ENCODE peak calls at places on chromosome 13, in four cellular contexts. One of them, this sample, is unnamed.

GRCh38 chr13:84607614-84608013 is 725.3 kb upstream of the SLITRK1 start:
- DNase-seq in testis: peak; percentile 30
- DNase-seq in mammary epithelial cell: peak; percentile 70
- DNase-seq in CD8-positive, alpha-beta memory T cell: no peak
- DNase-seq in this sample: peak; percentile 21

GRCh38 chr13:88622362-88622973 is 951.3 kb downstream of the SLITRK5 start:
- DNase-seq in testis: no peak
- DNase-seq in mammary epithelial cell: no peak
- DNase-seq in CD8-positive, alpha-beta memory T cell: peak; percentile 9
- DNase-seq in this sample: no peak

GRCh38 chr13:110921209-110921608 is 6.3 kb upstream of the ANKRD10 start:
- DNase-seq in testis: no peak
- DNase-seq in mammary epithelial cell: no peak
- DNase-seq in CD8-positive, alpha-beta memory T cell: no peak
- DNase-seq in this sample: no peak

GRCh38 chr13:103935117-103935516 is 868.9 kb upstream of the SLC10A2 start:
- DNase-seq in testis: no peak
- DNase-seq in mammary epithelial cell: no peak
- DNase-seq in CD8-positive, alpha-beta memory T cell: no peak
- DNase-seq in this sample: no peak

GRCh38 chr13:110913322-110913721 is 1.5 kb downstream of the ANKRD10 start:
- DNase-seq in testis: no peak
- DNase-seq in mammary epithelial cell: peak; percentile 49
- DNase-seq in CD8-positive, alpha-beta memory T cell: peak; percentile 34
- DNase-seq in this sample: no peak

GRCh38 chr13:66859934-66860867 is 369.9 kb downstream of the PCDH9 start:
- DNase-seq in testis: no peak
- DNase-seq in mammary epithelial cell: no peak
- DNase-seq in CD8-positive, alpha-beta memory T cell: no peak
- DNase-seq in this sample: no peak

GRCh38 chr13:37627428-37627827 is 28.9 kb upstream of the POSTN start:
- DNase-seq in testis: no peak
- DNase-seq in mammary epithelial cell: no peak
- DNase-seq in CD8-positive, alpha-beta memory T cell: no peak
- DNase-seq in this sample: no peak

GRCh38 chr13:97911311-97912138 is 42.0 kb upstream of the IPO5 start:
- DNase-seq in testis: no peak
- DNase-seq in mammary epithelial cell: peak; percentile 29
- DNase-seq in CD8-positive, alpha-beta memory T cell: no peak
- DNase-seq in this sample: no peak

GRCh38 chr13:36090592-36090991 is 40.6 kb downstream of the DCLK1 start:
- DNase-seq in testis: no peak
- DNase-seq in mammary epithelial cell: no peak
- DNase-seq in CD8-positive, alpha-beta memory T cell: no peak
- DNase-seq in this sample: no peak

GRCh38 chr13:107808388-107808787 is 406.9 kb downstream of the LIG4 start:
- DNase-seq in testis: no peak
- DNase-seq in mammary epithelial cell: no peak
- DNase-seq in CD8-positive, alpha-beta memory T cell: no peak
- DNase-seq in this sample: no peak

GRCh38 chr13:106133025-106133424 is 402.4 kb downstream of the EFNB2 start:
- DNase-seq in testis: no peak
- DNase-seq in mammary epithelial cell: peak; percentile 48
- DNase-seq in CD8-positive, alpha-beta memory T cell: no peak
- DNase-seq in this sample: no peak

GRCh38 chr13:110327036-110327790 is 20.1 kb downstream of the COL4A2 start:
- DNase-seq in testis: no peak
- DNase-seq in mammary epithelial cell: no peak
- DNase-seq in CD8-positive, alpha-beta memory T cell: no peak
- DNase-seq in this sample: no peak

GRCh38 chr13:111865046-111865445 is 201.9 kb upstream of the SOX1 start:
- DNase-seq in testis: no peak
- DNase-seq in mammary epithelial cell: no peak
- DNase-seq in CD8-positive, alpha-beta memory T cell: no peak
- DNase-seq in this sample: no peak

GRCh38 chr13:57630661-57631606 is 610 bp upstream of the PCDH17 start:
- DNase-seq in testis: no peak
- DNase-seq in mammary epithelial cell: peak; percentile 23
- DNase-seq in CD8-positive, alpha-beta memory T cell: no peak
- DNase-seq in this sample: peak; percentile 58

GRCh38 chr13:112711528-112712265 is 21.9 kb downstream of the ATP11A start:
- DNase-seq in testis: peak; percentile 90
- DNase-seq in mammary epithelial cell: peak; percentile 89
- DNase-seq in CD8-positive, alpha-beta memory T cell: no peak
- DNase-seq in this sample: peak; percentile 95

GRCh38 chr13:83620535-83621220 is 261.6 kb downstream of the SLITRK1 start:
- DNase-seq in testis: no peak
- DNase-seq in mammary epithelial cell: peak; percentile 68
- DNase-seq in CD8-positive, alpha-beta memory T cell: no peak
- DNase-seq in this sample: no peak

GRCh38 chr13:110017379-110017778 is 231.0 kb upstream of the IRS2 start:
- DNase-seq in testis: no peak
- DNase-seq in mammary epithelial cell: peak; percentile 86
- DNase-seq in CD8-positive, alpha-beta memory T cell: no peak
- DNase-seq in this sample: peak; percentile 89

GRCh38 chr13:48236528-48237353 is 3.7 kb downstream of the ITM2B start:
- DNase-seq in testis: no peak
- DNase-seq in mammary epithelial cell: peak; percentile 27
- DNase-seq in CD8-positive, alpha-beta memory T cell: peak; percentile 35
- DNase-seq in this sample: no peak

GRCh38 chr13:94233401-94233800 is 246.1 kb downstream of the DCT start:
- DNase-seq in testis: no peak
- DNase-seq in mammary epithelial cell: peak; percentile 91
- DNase-seq in CD8-positive, alpha-beta memory T cell: no peak
- DNase-seq in this sample: peak; percentile 67

GRCh38 chr13:113900646-113901045 is 36.8 kb upstream of the GAS6 start:
- DNase-seq in testis: no peak
- DNase-seq in mammary epithelial cell: no peak
- DNase-seq in CD8-positive, alpha-beta memory T cell: no peak
- DNase-seq in this sample: no peak

GRCh38 chr13:20882206-20882605 is 20.3 kb downstream of the XPO4 start:
- DNase-seq in testis: no peak
- DNase-seq in mammary epithelial cell: peak; percentile 7
- DNase-seq in CD8-positive, alpha-beta memory T cell: no peak
- DNase-seq in this sample: no peak

GRCh38 chr13:44549461-44549860 is 26.7 kb downstream of the TSC22D1 start:
- DNase-seq in testis: no peak
- DNase-seq in mammary epithelial cell: no peak
- DNase-seq in CD8-positive, alpha-beta memory T cell: no peak
- DNase-seq in this sample: no peak

GRCh38 chr13:105603283-105603682 is 932.2 kb downstream of the EFNB2 start:
- DNase-seq in testis: no peak
- DNase-seq in mammary epithelial cell: no peak
- DNase-seq in CD8-positive, alpha-beta memory T cell: no peak
- DNase-seq in this sample: no peak

GRCh38 chr13:51998723-51999471 is 12.4 kb downstream of the ATP7B start:
- DNase-seq in testis: no peak
- DNase-seq in mammary epithelial cell: no peak
- DNase-seq in CD8-positive, alpha-beta memory T cell: no peak
- DNase-seq in this sample: no peak

GRCh38 chr13:43003010-43003409 is 11.0 kb upstream of the EPSTI1 start:
- DNase-seq in testis: no peak
- DNase-seq in mammary epithelial cell: peak; percentile 89
- DNase-seq in CD8-positive, alpha-beta memory T cell: no peak
- DNase-seq in this sample: no peak

GRCh38 chr13:25291691-25292090 is 4.4 kb upstream of the MTMR6 start:
- DNase-seq in testis: no peak
- DNase-seq in mammary epithelial cell: no peak
- DNase-seq in CD8-positive, alpha-beta memory T cell: no peak
- DNase-seq in this sample: no peak

GRCh38 chr13:40149611-40150283 is 494.3 kb downstream of the COG6 start:
- DNase-seq in testis: no peak
- DNase-seq in mammary epithelial cell: peak; percentile 82
- DNase-seq in CD8-positive, alpha-beta memory T cell: no peak
- DNase-seq in this sample: peak; percentile 62

GRCh38 chr13:93559718-93560117 is 333.1 kb downstream of the GPC6 start:
- DNase-seq in testis: no peak
- DNase-seq in mammary epithelial cell: peak; percentile 92
- DNase-seq in CD8-positive, alpha-beta memory T cell: no peak
- DNase-seq in this sample: peak; percentile 96

GRCh38 chr13:113742000-113742441 is 17.0 kb upstream of the TMEM255B start:
- DNase-seq in testis: no peak
- DNase-seq in mammary epithelial cell: peak; percentile 27
- DNase-seq in CD8-positive, alpha-beta memory T cell: peak; percentile 25
- DNase-seq in this sample: peak; percentile 37

GRCh38 chr13:24165746-24166145 is 5.2 kb downstream of the SPATA13 start:
- DNase-seq in testis: no peak
- DNase-seq in mammary epithelial cell: no peak
- DNase-seq in CD8-positive, alpha-beta memory T cell: no peak
- DNase-seq in this sample: no peak

GRCh38 chr13:37131092-37131491 is 25.6 kb upstream of the CSNK1A1L start:
- DNase-seq in testis: no peak
- DNase-seq in mammary epithelial cell: no peak
- DNase-seq in CD8-positive, alpha-beta memory T cell: no peak
- DNase-seq in this sample: no peak

GRCh38 chr13:42924290-42924803 is 67.7 kb downstream of the EPSTI1 start:
- DNase-seq in testis: no peak
- DNase-seq in mammary epithelial cell: no peak
- DNase-seq in CD8-positive, alpha-beta memory T cell: no peak
- DNase-seq in this sample: no peak

GRCh38 chr13:31951215-31951678 is 80.3 kb upstream of the FRY start:
- DNase-seq in testis: peak; percentile 51
- DNase-seq in mammary epithelial cell: peak; percentile 47
- DNase-seq in CD8-positive, alpha-beta memory T cell: no peak
- DNase-seq in this sample: no peak

GRCh38 chr13:54357284-54357933 is 1328.8 kb downstream of the OLFM4 start:
- DNase-seq in testis: no peak
- DNase-seq in mammary epithelial cell: no peak
- DNase-seq in CD8-positive, alpha-beta memory T cell: no peak
- DNase-seq in this sample: no peak

GRCh38 chr13:98939552-98940306 is 38.1 kb downstream of the DOCK9 start:
- DNase-seq in testis: peak; percentile 34
- DNase-seq in mammary epithelial cell: no peak
- DNase-seq in CD8-positive, alpha-beta memory T cell: no peak
- DNase-seq in this sample: no peak

GRCh38 chr13:98940325-98940724 is 37.5 kb downstream of the DOCK9 start:
- DNase-seq in testis: no peak
- DNase-seq in mammary epithelial cell: no peak
- DNase-seq in CD8-positive, alpha-beta memory T cell: no peak
- DNase-seq in this sample: no peak

GRCh38 chr13:98941536-98941935 is 36.3 kb downstream of the DOCK9 start:
- DNase-seq in testis: no peak
- DNase-seq in mammary epithelial cell: no peak
- DNase-seq in CD8-positive, alpha-beta memory T cell: no peak
- DNase-seq in this sample: no peak

GRCh38 chr13:98942485-98942884 is 35.4 kb downstream of the DOCK9 start:
- DNase-seq in testis: no peak
- DNase-seq in mammary epithelial cell: peak; percentile 50
- DNase-seq in CD8-positive, alpha-beta memory T cell: no peak
- DNase-seq in this sample: no peak

DNA sequence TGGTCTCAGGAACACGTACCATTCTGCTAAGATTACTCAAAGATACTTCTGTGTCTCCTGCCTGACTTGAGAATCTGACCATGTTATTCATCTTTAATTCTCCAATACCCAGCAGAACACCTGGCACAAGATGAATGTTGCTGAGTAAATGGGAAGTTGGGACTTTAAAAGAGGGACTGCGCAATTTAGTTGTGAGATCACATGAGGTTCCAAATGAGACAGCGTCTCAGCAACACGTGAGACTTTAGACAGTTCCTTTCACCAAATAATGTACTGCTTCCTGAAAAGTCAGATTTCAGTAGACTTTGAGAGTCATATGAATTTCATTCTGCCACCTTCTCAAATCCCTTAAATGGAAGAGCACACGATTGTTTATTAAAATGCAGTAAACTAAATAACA is 36.7 kb downstream of the DOCK9 start:
- DNase-seq in testis: no peak
- DNase-seq in mammary epithelial cell: no peak
- DNase-seq in CD8-positive, alpha-beta memory T cell: no peak
- DNase-seq in this sample: no peak
- H3K36me3 ChIP-seq in testis: no peaks in the 10 kb centered on the region
- H3K36me3 ChIP-seq in mammary epithelial cell: no peaks in the 10 kb centered on the region
- H3K36me3 ChIP-seq in CD8-positive, alpha-beta memory T cell: no peaks in the 10 kb centered on the region
- H3K36me3 ChIP-seq in this sample: no peaks in the 10 kb centered on the region

GRCh38 chr13:28718538-28719226 is at the start of gene SLC46A3:
- DNase-seq in testis: peak; percentile 98
- DNase-seq in mammary epithelial cell: peak; percentile 94
- DNase-seq in CD8-positive, alpha-beta memory T cell: peak; percentile 96
- DNase-seq in this sample: peak; percentile 86

GRCh38 chr13:28714651-28715050 is 4.1 kb downstream of the SLC46A3 start:
- DNase-seq in testis: no peak
- DNase-seq in mammary epithelial cell: no peak
- DNase-seq in CD8-positive, alpha-beta memory T cell: no peak
- DNase-seq in this sample: no peak

GRCh38 chr13:28717170-28717569 is 1.6 kb downstream of the SLC46A3 start:
- DNase-seq in testis: no peak
- DNase-seq in mammary epithelial cell: no peak
- DNase-seq in CD8-positive, alpha-beta memory T cell: no peak
- DNase-seq in this sample: no peak

GRCh38 chr13:28718186-28718537 is 608 bp downstream of the SLC46A3 start:
- DNase-seq in testis: no peak
- DNase-seq in mammary epithelial cell: no peak
- DNase-seq in CD8-positive, alpha-beta memory T cell: no peak
- DNase-seq in this sample: no peak

DNA sequence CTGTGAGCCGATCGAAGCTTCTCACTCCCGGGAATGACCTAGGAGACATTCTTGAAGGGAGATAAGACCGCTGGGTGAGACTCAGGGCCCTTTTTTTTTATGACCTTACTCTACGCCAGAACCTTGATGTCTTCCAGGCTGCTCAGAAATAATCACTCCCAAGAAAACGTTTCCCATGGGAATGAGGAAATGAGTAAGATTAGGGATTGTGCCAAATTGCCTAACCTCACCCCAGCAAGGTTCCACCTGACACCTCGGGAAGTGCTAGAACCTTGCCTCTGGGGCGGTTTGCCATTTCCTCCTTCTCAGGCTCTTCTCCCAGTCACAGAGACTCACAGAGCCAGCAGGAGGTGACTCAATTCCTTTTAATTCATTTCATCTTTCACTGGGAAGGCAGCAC is 2.3 kb downstream of the SLC46A3 start:
- DNase-seq in testis: no peak
- DNase-seq in mammary epithelial cell: peak; percentile 78
- DNase-seq in CD8-positive, alpha-beta memory T cell: no peak
- DNase-seq in this sample: peak; percentile 23
- H3K4me3 ChIP-seq in testis: no peak overlapping the region
- H3K4me3 ChIP-seq in mammary epithelial cell: no peak overlapping the region
- H3K4me3 ChIP-seq in CD8-positive, alpha-beta memory T cell: no peak overlapping the region
- H3K4me3 ChIP-seq in this sample: no peak overlapping the region

DNA sequence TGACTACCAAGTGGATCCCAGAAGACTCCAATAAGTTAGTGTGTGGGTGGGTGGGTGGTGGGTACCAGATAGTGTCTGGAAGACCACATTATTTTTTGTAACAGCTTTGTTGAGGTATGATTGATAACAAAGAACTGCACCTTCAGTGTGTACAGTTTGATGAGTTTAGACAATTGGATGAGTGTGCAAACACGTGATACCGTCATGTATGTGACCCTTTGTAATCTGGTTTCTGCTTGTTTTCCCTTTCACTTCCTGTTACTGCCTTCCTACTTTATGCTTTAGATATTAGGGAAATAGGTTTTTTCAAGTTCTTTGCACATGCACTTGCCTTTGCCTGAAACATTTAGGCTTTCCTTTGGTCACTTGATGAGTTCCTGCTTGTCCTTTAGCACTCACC is 8.5 kb downstream of the RPL21 start:
- DNase-seq in testis: no peak
- DNase-seq in mammary epithelial cell: no peak
- DNase-seq in CD8-positive, alpha-beta memory T cell: no peak
- DNase-seq in this sample: no peak
- H3K36me3 ChIP-seq in testis: no peaks in the 10 kb centered on the region
- H3K36me3 ChIP-seq in mammary epithelial cell: peaks cover 31% of the 10 kb centered on the region
- H3K36me3 ChIP-seq in CD8-positive, alpha-beta memory T cell: peaks cover 24% of the 10 kb centered on the region
- H3K36me3 ChIP-seq in this sample: no peaks in the 10 kb centered on the region

GRCh38 chr13:50512602-50513527 is 330.6 kb downstream of the DLEU7 start:
- DNase-seq in testis: peak; percentile 66
- DNase-seq in mammary epithelial cell: no peak
- DNase-seq in CD8-positive, alpha-beta memory T cell: peak; percentile 28
- DNase-seq in this sample: no peak
- H3K4me3 ChIP-seq in testis: no peak overlapping the region
- H3K4me3 ChIP-seq in mammary epithelial cell: peak overlapping the region; percentile 22
- H3K4me3 ChIP-seq in CD8-positive, alpha-beta memory T cell: peak overlapping the region; percentile 52
- H3K4me3 ChIP-seq in this sample: no peak overlapping the region